ENCODE peak calls at places on chromosome 5, in ten cellular contexts. One of them, this sample, is unnamed.

GRCh38 chr5:141780952-141781730 is 97.1 kb downstream of the PCDH1 start:
- DNase-seq in adrenal gland: no peak
- DNase-seq in mammary epithelial cell: no peak
- DNase-seq in RWPE2: no peak
- DNase-seq in pancreas: no peak
- DNase-seq in sigmoid colon: no peak
- DNase-seq in aorta: no peak
- DNase-seq in heart left ventricle: no peak
- DNase-seq in H1: no peak
- DNase-seq in HCT116: no peak
- DNase-seq in this sample: no peak

GRCh38 chr5:82163459-82164108 is 114.6 kb downstream of the RPS23 start:
- DNase-seq in heart left ventricle: no peak
- DNase-seq in pancreas: no peak
- DNase-seq in adrenal gland: no peak
- DNase-seq in RWPE2: no peak
- DNase-seq in mammary epithelial cell: peak; percentile 41
- DNase-seq in sigmoid colon: no peak
- DNase-seq in HCT116: no peak
- DNase-seq in H1: no peak
- DNase-seq in aorta: no peak
- DNase-seq in this sample: no peak

GRCh38 chr5:20276061-20276958 is 288.3 kb upstream of the CDH18 start:
- DNase-seq in heart left ventricle: no peak
- DNase-seq in mammary epithelial cell: peak; percentile 93
- DNase-seq in H1: no peak
- DNase-seq in pancreas: no peak
- DNase-seq in RWPE2: peak; percentile 56
- DNase-seq in sigmoid colon: no peak
- DNase-seq in aorta: no peak
- DNase-seq in HCT116: no peak
- DNase-seq in adrenal gland: peak; percentile 14
- DNase-seq in this sample: no peak

GRCh38 chr5:120354126-120354525 is 110.0 kb upstream of the PRR16 start:
- DNase-seq in aorta: no peak
- DNase-seq in RWPE2: no peak
- DNase-seq in pancreas: no peak
- DNase-seq in heart left ventricle: no peak
- DNase-seq in adrenal gland: no peak
- DNase-seq in H1: no peak
- DNase-seq in sigmoid colon: no peak
- DNase-seq in mammary epithelial cell: peak; percentile 38
- DNase-seq in HCT116: no peak
- DNase-seq in this sample: no peak

GRCh38 chr5:147780924-147781530 is 1.5 kb downstream of the JAKMIP2 start:
- DNase-seq in H1: no peak
- DNase-seq in RWPE2: no peak
- DNase-seq in adrenal gland: no peak
- DNase-seq in mammary epithelial cell: no peak
- DNase-seq in aorta: no peak
- DNase-seq in HCT116: no peak
- DNase-seq in heart left ventricle: no peak
- DNase-seq in sigmoid colon: no peak
- DNase-seq in pancreas: no peak
- DNase-seq in this sample: no peak

GRCh38 chr5:80165430-80165829 is 90.4 kb downstream of the SERINC5 start:
- DNase-seq in HCT116: no peak
- DNase-seq in RWPE2: no peak
- DNase-seq in heart left ventricle: no peak
- DNase-seq in aorta: no peak
- DNase-seq in pancreas: no peak
- DNase-seq in sigmoid colon: no peak
- DNase-seq in mammary epithelial cell: no peak
- DNase-seq in H1: no peak
- DNase-seq in adrenal gland: no peak
- DNase-seq in this sample: no peak

GRCh38 chr5:14029185-14029584 is 84.7 kb upstream of the DNAH5 start:
- DNase-seq in adrenal gland: no peak
- DNase-seq in H1: no peak
- DNase-seq in RWPE2: no peak
- DNase-seq in HCT116: no peak
- DNase-seq in sigmoid colon: no peak
- DNase-seq in pancreas: no peak
- DNase-seq in heart left ventricle: no peak
- DNase-seq in mammary epithelial cell: no peak
- DNase-seq in aorta: no peak
- DNase-seq in this sample: no peak

GRCh38 chr5:43514471-43514815 is 505 bp downstream of the C5orf34 start:
- DNase-seq in mammary epithelial cell: peak; percentile 72
- DNase-seq in adrenal gland: no peak
- DNase-seq in pancreas: no peak
- DNase-seq in H1: no peak
- DNase-seq in heart left ventricle: no peak
- DNase-seq in aorta: no peak
- DNase-seq in sigmoid colon: no peak
- DNase-seq in HCT116: no peak
- DNase-seq in RWPE2: no peak
- DNase-seq in this sample: no peak

GRCh38 chr5:76469656-76470290 is 66.7 kb downstream of the IQGAP2 start:
- DNase-seq in HCT116: no peak
- DNase-seq in mammary epithelial cell: no peak
- DNase-seq in aorta: no peak
- DNase-seq in H1: no peak
- DNase-seq in RWPE2: no peak
- DNase-seq in adrenal gland: no peak
- DNase-seq in pancreas: no peak
- DNase-seq in heart left ventricle: no peak
- DNase-seq in sigmoid colon: no peak
- DNase-seq in this sample: no peak

GRCh38 chr5:67013719-67014118 is 182.9 kb downstream of the CD180 start:
- DNase-seq in adrenal gland: no peak
- DNase-seq in H1: no peak
- DNase-seq in pancreas: no peak
- DNase-seq in mammary epithelial cell: no peak
- DNase-seq in RWPE2: no peak
- DNase-seq in heart left ventricle: no peak
- DNase-seq in sigmoid colon: no peak
- DNase-seq in HCT116: no peak
- DNase-seq in aorta: no peak
- DNase-seq in this sample: no peak

GRCh38 chr5:67012241-67012640 is 184.4 kb downstream of the CD180 start:
- DNase-seq in H1: no peak
- DNase-seq in RWPE2: no peak
- DNase-seq in HCT116: no peak
- DNase-seq in heart left ventricle: no peak
- DNase-seq in adrenal gland: no peak
- DNase-seq in mammary epithelial cell: peak; percentile 94
- DNase-seq in pancreas: no peak
- DNase-seq in sigmoid colon: no peak
- DNase-seq in aorta: no peak
- DNase-seq in this sample: no peak

GRCh38 chr5:67011422-67011821 is 185.2 kb downstream of the CD180 start:
- DNase-seq in sigmoid colon: no peak
- DNase-seq in adrenal gland: no peak
- DNase-seq in mammary epithelial cell: no peak
- DNase-seq in H1: no peak
- DNase-seq in heart left ventricle: peak; percentile 25
- DNase-seq in aorta: no peak
- DNase-seq in pancreas: no peak
- DNase-seq in HCT116: no peak
- DNase-seq in RWPE2: no peak
- DNase-seq in this sample: no peak

GRCh38 chr5:67009028-67009427 is 187.6 kb downstream of the CD180 start:
- DNase-seq in aorta: no peak
- DNase-seq in H1: no peak
- DNase-seq in pancreas: no peak
- DNase-seq in RWPE2: no peak
- DNase-seq in mammary epithelial cell: peak; percentile 65
- DNase-seq in adrenal gland: peak; percentile 29
- DNase-seq in heart left ventricle: no peak
- DNase-seq in sigmoid colon: no peak
- DNase-seq in HCT116: no peak
- DNase-seq in this sample: no peak

GRCh38 chr5:67010684-67011409 is 185.8 kb downstream of the CD180 start:
- DNase-seq in aorta: peak; percentile 76
- DNase-seq in H1: no peak
- DNase-seq in pancreas: no peak
- DNase-seq in mammary epithelial cell: peak; percentile 99
- DNase-seq in sigmoid colon: peak; percentile 66
- DNase-seq in RWPE2: peak; percentile 94
- DNase-seq in heart left ventricle: peak; percentile 44
- DNase-seq in adrenal gland: peak; percentile 76
- DNase-seq in HCT116: no peak
- DNase-seq in this sample: peak; percentile 93
- H3K27ac ChIP-seq in aorta: no peak overlapping the region
- H3K27ac ChIP-seq in H1: no peak overlapping the region
- H3K27ac ChIP-seq in pancreas: peak overlapping the region; percentile 10
- H3K27ac ChIP-seq in mammary epithelial cell: peak overlapping the region; percentile 98
- H3K27ac ChIP-seq in sigmoid colon: peak overlapping the region; percentile 79
- H3K27ac ChIP-seq in RWPE2: peak overlapping the region; percentile 99
- H3K27ac ChIP-seq in heart left ventricle: peak overlapping the region; percentile 41
- H3K27ac ChIP-seq in adrenal gland: peak overlapping the region; percentile 79
- H3K27ac ChIP-seq in HCT116: no peak overlapping the region
- H3K27ac ChIP-seq in this sample: peak overlapping the region; percentile 83

DNA sequence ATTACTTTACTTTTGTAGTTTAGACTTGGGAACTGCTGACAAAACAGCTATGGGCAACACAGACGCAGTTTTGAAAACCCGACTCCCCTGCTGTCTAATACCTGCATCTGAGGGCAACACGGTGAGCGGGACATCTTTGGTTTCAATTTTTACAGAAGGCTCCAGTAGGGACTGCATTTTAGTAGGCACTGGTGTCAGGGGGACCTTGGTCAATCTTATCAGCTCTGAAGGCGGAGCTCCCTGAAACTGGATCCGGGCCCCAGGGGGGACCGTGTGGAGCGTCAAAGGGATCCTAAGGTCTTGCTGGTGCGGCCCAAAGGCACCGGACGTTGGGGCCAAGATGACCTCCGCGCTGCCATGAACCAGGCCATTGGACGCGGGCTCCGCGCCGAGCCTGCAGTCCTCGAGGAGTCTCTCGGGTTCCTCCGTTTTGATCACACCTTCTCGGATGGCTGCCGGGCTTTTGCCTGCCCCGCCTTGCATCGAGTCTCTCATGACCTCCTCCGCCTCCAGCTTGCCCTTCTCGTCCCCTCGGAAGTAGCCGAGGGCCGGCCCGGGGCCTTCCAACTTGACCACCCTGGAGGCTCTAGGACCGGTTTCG is 1.1 kb downstream of the SOX30 start:
- DNase-seq in RWPE2: no peak
- DNase-seq in adrenal gland: no peak
- DNase-seq in H1: no peak
- DNase-seq in sigmoid colon: no peak
- DNase-seq in HCT116: no peak
- DNase-seq in pancreas: no peak
- DNase-seq in mammary epithelial cell: no peak
- DNase-seq in aorta: no peak
- DNase-seq in heart left ventricle: no peak
- DNase-seq in this sample: no peak
- H3K9me3 ChIP-seq in RWPE2: no peaks in the 10 kb centered on the region
- H3K9me3 ChIP-seq in adrenal gland: no peaks in the 10 kb centered on the region
- H3K9me3 ChIP-seq in H1: peaks cover 3% of the 10 kb centered on the region
- H3K9me3 ChIP-seq in sigmoid colon: no peaks in the 10 kb centered on the region
- H3K9me3 ChIP-seq in HCT116: no peaks in the 10 kb centered on the region
- H3K9me3 ChIP-seq in pancreas: no peaks in the 10 kb centered on the region
- H3K9me3 ChIP-seq in mammary epithelial cell: peaks cover 18% of the 10 kb centered on the region
- H3K9me3 ChIP-seq in aorta: no peaks in the 10 kb centered on the region
- H3K9me3 ChIP-seq in heart left ventricle: no peaks in the 10 kb centered on the region
- H3K9me3 ChIP-seq in this sample: no peaks in the 10 kb centered on the region

DNA sequence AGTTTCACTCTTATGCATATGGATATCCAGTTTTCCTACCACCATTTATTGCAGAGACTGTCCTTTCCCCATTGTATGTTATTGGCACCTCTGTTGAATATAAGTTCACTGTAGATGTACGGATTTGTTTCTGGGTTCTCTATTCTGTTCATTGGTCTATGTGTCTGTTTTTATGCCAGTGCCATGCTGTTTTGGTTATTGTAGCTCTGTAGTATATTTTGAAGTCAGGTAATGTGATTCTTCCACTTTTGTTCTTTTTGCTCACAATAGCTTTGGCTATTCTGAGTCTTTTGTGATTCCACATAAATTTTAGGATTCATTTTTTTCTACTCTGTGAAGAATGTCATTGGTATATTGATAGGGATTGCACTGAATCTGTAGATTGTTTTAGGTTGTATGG is 26.1 kb upstream of the CCNB1 start:
- DNase-seq in adrenal gland: no peak
- DNase-seq in HCT116: no peak
- DNase-seq in aorta: no peak
- DNase-seq in H1: no peak
- DNase-seq in mammary epithelial cell: no peak
- DNase-seq in heart left ventricle: no peak
- DNase-seq in RWPE2: no peak
- DNase-seq in pancreas: no peak
- DNase-seq in sigmoid colon: no peak
- DNase-seq in this sample: no peak
- H3K27ac ChIP-seq in adrenal gland: no peak overlapping the region
- H3K27ac ChIP-seq in HCT116: no peak overlapping the region
- H3K27ac ChIP-seq in aorta: no peak overlapping the region
- H3K27ac ChIP-seq in H1: no peak overlapping the region
- H3K27ac ChIP-seq in mammary epithelial cell: no peak overlapping the region
- H3K27ac ChIP-seq in heart left ventricle: no peak overlapping the region
- H3K27ac ChIP-seq in RWPE2: no peak overlapping the region
- H3K27ac ChIP-seq in pancreas: no peak overlapping the region
- H3K27ac ChIP-seq in sigmoid colon: no peak overlapping the region
- H3K27ac ChIP-seq in this sample: no peak overlapping the region

DNA sequence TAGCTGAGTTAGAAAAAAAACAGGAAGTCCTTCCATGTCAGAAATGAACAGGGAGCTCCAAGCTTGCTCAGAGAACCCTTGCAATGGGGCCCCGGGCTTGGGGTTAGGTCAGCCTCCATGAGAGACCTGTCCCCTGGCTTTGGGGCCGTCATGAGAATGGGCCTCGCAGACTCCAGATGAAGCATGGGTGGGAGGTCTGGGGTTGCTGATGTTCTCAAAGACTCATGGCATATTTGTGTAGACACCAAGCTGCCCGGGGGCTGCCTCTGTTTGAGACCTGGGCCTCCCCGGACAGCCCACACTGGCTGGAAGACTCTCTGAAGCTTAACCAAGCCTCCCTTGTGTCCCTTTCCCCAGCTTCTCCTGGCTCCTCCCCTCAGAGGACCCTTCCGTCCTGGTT is 186.3 kb downstream of the IRX2 start:
- DNase-seq in adrenal gland: no peak
- DNase-seq in mammary epithelial cell: no peak
- DNase-seq in pancreas: no peak
- DNase-seq in heart left ventricle: no peak
- DNase-seq in H1: no peak
- DNase-seq in RWPE2: no peak
- DNase-seq in HCT116: no peak
- DNase-seq in aorta: no peak
- DNase-seq in sigmoid colon: no peak
- DNase-seq in this sample: no peak
- H3K9me3 ChIP-seq in adrenal gland: no peaks in the 10 kb centered on the region
- H3K9me3 ChIP-seq in mammary epithelial cell: peaks cover 14% of the 10 kb centered on the region
- H3K9me3 ChIP-seq in pancreas: no peaks in the 10 kb centered on the region
- H3K9me3 ChIP-seq in heart left ventricle: no peaks in the 10 kb centered on the region
- H3K9me3 ChIP-seq in H1: no peaks in the 10 kb centered on the region
- H3K9me3 ChIP-seq in RWPE2: no peaks in the 10 kb centered on the region
- H3K9me3 ChIP-seq in HCT116: peaks cover 8% of the 10 kb centered on the region
- H3K9me3 ChIP-seq in aorta: no peaks in the 10 kb centered on the region
- H3K9me3 ChIP-seq in sigmoid colon: no peaks in the 10 kb centered on the region
- H3K9me3 ChIP-seq in this sample: no peaks in the 10 kb centered on the region

GRCh38 chr5:78271766-78272165 is 22.7 kb downstream of the AP3B1 start:
- DNase-seq in H1: no peak
- DNase-seq in aorta: no peak
- DNase-seq in HCT116: no peak
- DNase-seq in sigmoid colon: no peak
- DNase-seq in RWPE2: no peak
- DNase-seq in heart left ventricle: no peak
- DNase-seq in adrenal gland: no peak
- DNase-seq in mammary epithelial cell: no peak
- DNase-seq in pancreas: no peak
- DNase-seq in this sample: no peak
- H3K27ac ChIP-seq in H1: no peak overlapping the region
- H3K27ac ChIP-seq in aorta: no peak overlapping the region
- H3K27ac ChIP-seq in HCT116: no peak overlapping the region
- H3K27ac ChIP-seq in sigmoid colon: no peak overlapping the region
- H3K27ac ChIP-seq in RWPE2: no peak overlapping the region
- H3K27ac ChIP-seq in heart left ventricle: no peak overlapping the region
- H3K27ac ChIP-seq in adrenal gland: no peak overlapping the region
- H3K27ac ChIP-seq in mammary epithelial cell: no peak overlapping the region
- H3K27ac ChIP-seq in pancreas: no peak overlapping the region
- H3K27ac ChIP-seq in this sample: no peak overlapping the region

This sample was measured in gastrocnemius medialis.